ENCODE peak calls at places on chromosome 1, in seven cellular contexts. R is Caki2, N is left ventricle myocardium inferior, Q is choroid plexus epithelial cell, I is osteocyte, F is T-helper 2 cell, A is GM10248. J is an unnamed sample.

GRCh38 chr1:21621761-21622436 is 47.3 kb downstream of the RAP1GAP start:
- DNase-seq in N (no peak), R (no peak), Q (no peak), F (no peak), I (no peak), A (no peak), J (no peak)

GRCh38 chr1:64923294-64923718 is 43.0 kb downstream of the JAK1 start:
- DNase-seq in N (no peak), R (no peak), I (no peak), A (no peak), F (peak), Q (no peak), J (no peak)

GRCh38 chr1:66464356-66464755 is 69.6 kb upstream of the SGIP1 start:
- DNase-seq in A (no peak), I (no peak), N (no peak), Q (no peak), R (no peak), F (no peak), J (no peak)

GRCh38 chr1:241605146-241605805 is 34.9 kb downstream of the CHML start:
- DNase-seq in R (peak), N (no peak), F (peak), Q (peak), A (no peak), I (no peak), J (no peak)

GRCh38 chr1:19505694-19506457 is 20.5 kb upstream of the CAPZB start:
- DNase-seq in F (no peak), A (peak), R (no peak), Q (no peak), I (no peak), N (peak), J (no peak)

GRCh38 chr1:67741786-67742185 is 56.8 kb downstream of the GADD45A start:
- DNase-seq in Q (no peak), R (no peak), A (no peak), I (no peak), F (no peak), N (no peak), J (no peak)

GRCh38 chr1:50859657-50860056 is 100.4 kb downstream of the FAF1 start:
- DNase-seq in A (no peak), N (no peak), I (no peak), Q (no peak), R (no peak), F (no peak), J (no peak)

GRCh38 chr1:178451529-178451928 is 45.2 kb downstream of the CLEC20A start:
- DNase-seq in A (no peak), I (no peak), R (no peak), N (no peak), F (no peak), Q (peak), J (no peak)

GRCh38 chr1:31823780-31824179 is 8.0 kb upstream of the SPOCD1 start:
- DNase-seq in R (no peak), N (no peak), A (no peak), F (no peak), Q (no peak), I (peak), J (no peak)

GRCh38 chr1:119602169-119602568 is 45.9 kb downstream of the ZNF697 start:
- DNase-seq in R (no peak), Q (no peak), F (no peak), I (no peak), A (no peak), N (no peak), J (no peak)

GRCh38 chr1:243917177-243917862 is 67.3 kb upstream of the AKT3 start:
- DNase-seq in Q (peak), I (no peak), A (peak), F (peak), R (no peak), N (peak), J (peak)

GRCh38 chr1:100730130-100730529 is 10.6 kb downstream of the VCAM1 start:
- DNase-seq in Q (peak), R (no peak), A (no peak), F (no peak), I (no peak), N (no peak), J (no peak)

GRCh38 chr1:78892251-78892650 is 114.3 kb downstream of the ADGRL4 start:
- DNase-seq in Q (peak), R (no peak), A (no peak), F (no peak), N (no peak), I (no peak), J (no peak)

GRCh38 chr1:37267111-37267835 is 207.1 kb upstream of the ZC3H12A start:
- DNase-seq in I (no peak), F (no peak), R (no peak), N (no peak), Q (no peak), A (no peak), J (no peak)

GRCh38 chr1:19621274-19621950 is 22.7 kb upstream of the NBL1 start:
- DNase-seq in Q (no peak), N (no peak), R (no peak), I (no peak), A (no peak), F (no peak), J (no peak)

GRCh38 chr1:15501208-15502032 is 22.6 kb downstream of the CASP9 start:
- DNase-seq in R (no peak), Q (peak), A (peak), F (peak), N (peak), I (no peak), J (peak)

GRCh38 chr1:247487057-247487456 is 29.2 kb upstream of the OR2B11 start:
- DNase-seq in Q (peak), I (no peak), N (no peak), F (peak), A (peak), R (peak), J (peak)

GRCh38 chr1:34292472-34292871 is 115.8 kb downstream of the C1orf94 start:
- DNase-seq in F (no peak), A (no peak), Q (no peak), R (no peak), I (no peak), N (no peak), J (no peak)

GRCh38 chr1:69700770-69701169 is 133.0 kb downstream of the LRRC7 start:
- DNase-seq in R (no peak), Q (peak), A (no peak), I (no peak), F (no peak), N (no peak), J (no peak)

GRCh38 chr1:14961661-14962267 is 191.8 kb upstream of the TMEM51 start:
- DNase-seq in Q (no peak), N (no peak), R (no peak), F (peak), I (no peak), A (no peak), J (no peak)

GRCh38 chr1:47689894-47690293 is 252.1 kb downstream of the FOXD2 start:
- DNase-seq in A (no peak), R (no peak), Q (no peak), F (no peak), I (peak), N (no peak), J (no peak)

GRCh38 chr1:62989497-62989896 is 205.6 kb downstream of the ATG4C start:
- DNase-seq in N (no peak), I (no peak), A (no peak), R (no peak), F (no peak), Q (peak), J (no peak)

GRCh38 chr1:97797403-97798183 is 123.2 kb downstream of the DPYD start:
- DNase-seq in A (no peak), N (peak), I (no peak), R (no peak), Q (peak), F (no peak), J (no peak)

GRCh38 chr1:40011198-40011597 is 29.3 kb upstream of the CAP1 start:
- DNase-seq in I (no peak), R (no peak), Q (no peak), N (no peak), F (no peak), A (no peak), J (no peak)

GRCh38 chr1:24018611-24019580 is 38.8 kb upstream of the SRSF10 start:
- DNase-seq in N (peak), I (peak), R (peak), F (no peak), A (no peak), Q (peak), J (no peak)

GRCh38 chr1:91092503-91092902 is 70.7 kb upstream of the ZNF644 start:
- DNase-seq in F (no peak), A (no peak), I (no peak), R (peak), Q (no peak), N (no peak), J (no peak)

J was measured in D721Med.